ENCODE peak calls at places on chromosomes 7 and 10, in ten cellular contexts. Q, B, J, Y, M, P, D, C, L and I are unnamed samples.

GRCh38 chr7:5766321-5766761 is 15.1 kb downstream of the RNF216 start:
- DNase-seq in P (no peak), Y (no peak), D (no peak), M (no peak), L (no peak), C (no peak), B (no peak), Q (no peak), J (peak; percentile 47), I (no peak)

GRCh38 chr10:79982861-79983260 is 34.0 kb upstream of the SFTPD start:
- DNase-seq in B (peak; percentile 20), P (no peak), L (no peak), C (no peak), D (no peak), Q (no peak), Y (no peak), J (no peak), M (no peak), I (no peak)

GRCh38 chr7:67438174-67438837 is 441.7 kb downstream of the TYW1 start:
- DNase-seq in M (no peak), C (no peak), P (peak; percentile 48), B (no peak), Q (no peak), L (no peak), J (no peak), Y (no peak), D (no peak), I (no peak)

GRCh38 chr10:18666810-18667209 is 7.6 kb downstream of the ARL5B start:
- DNase-seq in P (no peak), B (no peak), M (no peak), J (peak; percentile 65), C (no peak), Y (no peak), L (no peak), D (no peak), Q (no peak), I (no peak)

GRCh38 chr10:76632158-76633051 is 1005.2 kb downstream of the KCNMA1 start:
- DNase-seq in M (peak; percentile 2), C (no peak), Q (no peak), L (peak; percentile 19), P (peak; percentile 3), B (peak; percentile 24), J (no peak), D (no peak), Y (no peak), I (no peak)

GRCh38 chr7:138456220-138456619 is 3.8 kb upstream of the TRIM24 start:
- DNase-seq in L (no peak), Y (no peak), B (no peak), Q (no peak), D (no peak), C (no peak), P (no peak), M (no peak), J (no peak), I (no peak)

GRCh38 chr7:47100815-47101435 is 481.0 kb downstream of the TNS3 start:
- DNase-seq in L (no peak), D (no peak), C (no peak), P (peak; percentile 71), M (peak; percentile 38), Q (no peak), J (no peak), B (peak; percentile 30), Y (no peak), I (peak; percentile 35)

GRCh38 chr7:11748884-11749283 is 83.1 kb downstream of the THSD7A start:
- DNase-seq in Q (no peak), L (no peak), M (no peak), J (no peak), B (no peak), P (peak; percentile 51), C (no peak), D (no peak), Y (no peak), I (no peak)

GRCh38 chr7:117993377-117994003 is 120.2 kb upstream of the CTTNBP2 start:
- DNase-seq in D (no peak), C (no peak), L (peak; percentile 3), B (no peak), Q (peak; percentile 33), J (peak; percentile 55), Y (no peak), P (peak; percentile 79), M (peak; percentile 34), I (no peak)